ENCODE peak calls at places on chromosome 13, in seven cellular contexts. N is K562, L is mammary epithelial cell, Z is Caco-2, E is tibial artery, M is pancreas, H is fibroblast of lung. F is an unnamed sample.

GRCh38 chr13:113669231-113669870 is 2.3 kb downstream of the GRK1 start:
- DNase-seq in L (no peak), N (no peak), Z (no peak), M (no peak), E (peak; percentile 48), H (no peak), F (peak; percentile 3)

GRCh38 chr13:46640843-46641242 is 87.9 kb downstream of the LRCH1 start:
- DNase-seq in H (peak; percentile 46), L (peak; percentile 78), N (no peak), Z (no peak), E (no peak), M (no peak), F (no peak)

GRCh38 chr13:19766637-19767036 is 16.1 kb downstream of the PSPC1 start:
- DNase-seq in E (no peak), H (no peak), L (no peak), Z (no peak), M (no peak), N (no peak), F (no peak)

GRCh38 chr13:43003729-43004128 is 11.7 kb upstream of the EPSTI1 start:
- DNase-seq in Z (no peak), L (no peak), M (no peak), E (no peak), N (no peak), H (no peak), F (no peak)

GRCh38 chr13:29543230-29544215 is 52.0 kb downstream of the SLC7A1 start:
- DNase-seq in H (peak; percentile 79), E (no peak), L (peak; percentile 4), N (no peak), M (no peak), Z (peak; percentile 14), F (peak; percentile 29)

GRCh38 chr13:90237852-90238251 is 1109.6 kb upstream of the MIR17HG start:
- DNase-seq in Z (no peak), M (no peak), L (no peak), H (no peak), N (no peak), E (no peak), F (no peak)

GRCh38 chr13:94327318-94327717 is 152.2 kb downstream of the DCT start:
- DNase-seq in Z (no peak), H (peak; percentile 65), N (no peak), E (no peak), L (no peak), M (no peak), F (no peak)

GRCh38 chr13:107205318-107206112 is 637.6 kb upstream of the ARGLU1 start:
- DNase-seq in E (peak; percentile 70), N (peak; percentile 59), Z (peak; percentile 82), L (peak; percentile 19), M (peak; percentile 29), H (peak; percentile 45), F (peak; percentile 79)

GRCh38 chr13:30164141-30164540 is 143.2 kb downstream of the KATNAL1 start:
- DNase-seq in L (no peak), E (no peak), H (no peak), N (no peak), Z (no peak), M (no peak), F (no peak)

GRCh38 chr13:30364876-30365275 is 57.4 kb upstream of the UBE2L5 start:
- DNase-seq in E (no peak), H (peak; percentile 47), M (no peak), Z (no peak), N (no peak), L (no peak), F (no peak)

GRCh38 chr13:63910406-63910957 is 2494.8 kb upstream of the PCDH20 start:
- DNase-seq in H (peak; percentile 14), N (no peak), Z (peak; percentile 8), E (no peak), L (no peak), M (no peak), F (peak; percentile 18)

GRCh38 chr13:99975626-99976025 is 4.1 kb upstream of the ZIC5 start:
- DNase-seq in N (no peak), Z (no peak), H (no peak), L (no peak), E (no peak), M (no peak), F (no peak)
- H3K4me1 ChIP-seq in N (peaks cover 38% of the 10 kb centered on the region), Z (no peaks in the 10 kb centered on the region), H (no peaks in the 10 kb centered on the region), L (peaks cover 15% of the 10 kb centered on the region), E (peaks cover 22% of the 10 kb centered on the region), M (peaks cover 5% of the 10 kb centered on the region), F (no peaks in the 10 kb centered on the region)

GRCh38 chr13:23180711-23181110 is at the start of gene SGCG:
- DNase-seq in H (no peak), N (no peak), Z (no peak), E (no peak), M (no peak), L (no peak), F (no peak)

DNA sequence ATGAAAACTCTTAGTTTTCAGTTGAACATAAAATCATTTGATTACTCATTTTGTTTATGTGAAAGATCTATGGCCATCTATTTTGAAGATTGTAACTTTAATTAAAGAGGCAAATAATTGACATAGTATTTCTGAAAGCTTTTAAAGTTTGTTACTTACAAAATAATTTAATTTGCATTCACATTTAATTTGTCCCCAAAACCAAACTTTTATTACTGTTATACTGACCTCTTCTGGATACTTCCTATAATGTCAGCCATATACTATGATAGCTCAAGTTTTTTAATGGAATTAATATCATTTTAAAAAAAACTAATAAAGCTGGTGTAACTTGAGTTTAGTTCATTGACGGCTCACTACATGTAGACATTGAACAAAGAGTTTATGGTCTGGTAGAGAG is 4.9 kb upstream of the SGCG start:
- DNase-seq in E (no peak), L (no peak), N (no peak), M (no peak), Z (no peak), H (no peak), F (no peak)
- TF ChIP-seq CTCF in E (no peak), L (peak; percentile 17), N (no peak), M (no peak), Z (peak; percentile 27), H (no peak), F (no peak)

GRCh38 chr13:110407531-110407930 is 100.4 kb downstream of the COL4A2 start:
- DNase-seq in N (no peak), H (no peak), Z (no peak), M (no peak), L (no peak), E (no peak), F (no peak)

GRCh38 chr13:110408286-110408685 is 101.2 kb downstream of the COL4A2 start:
- DNase-seq in M (no peak), E (no peak), N (no peak), H (peak; percentile 41), L (no peak), Z (no peak), F (no peak)

GRCh38 chr13:110409581-110409992 is 102.5 kb downstream of the COL4A2 start:
- DNase-seq in E (peak; percentile 83), Z (no peak), N (no peak), M (no peak), L (peak; percentile 66), H (peak; percentile 93), F (no peak)

GRCh38 chr13:110405597-110406450 is 98.7 kb downstream of the COL4A2 start:
- DNase-seq in H (peak; percentile 96), M (no peak), L (peak; percentile 35), E (no peak), N (no peak), Z (no peak), F (no peak)

GRCh38 chr13:110407021-110407420 is 99.9 kb downstream of the COL4A2 start:
- DNase-seq in Z (no peak), E (no peak), N (no peak), M (no peak), H (no peak), L (no peak), F (no peak)
- H3K4me1 ChIP-seq in Z (peaks cover 4% of the 10 kb centered on the region), E (peaks cover 70% of the 10 kb centered on the region), N (no peaks in the 10 kb centered on the region), M (no peaks in the 10 kb centered on the region), H (peaks cover 68% of the 10 kb centered on the region), L (peaks cover 39% of the 10 kb centered on the region), F (peaks cover 3% of the 10 kb centered on the region)

DNA sequence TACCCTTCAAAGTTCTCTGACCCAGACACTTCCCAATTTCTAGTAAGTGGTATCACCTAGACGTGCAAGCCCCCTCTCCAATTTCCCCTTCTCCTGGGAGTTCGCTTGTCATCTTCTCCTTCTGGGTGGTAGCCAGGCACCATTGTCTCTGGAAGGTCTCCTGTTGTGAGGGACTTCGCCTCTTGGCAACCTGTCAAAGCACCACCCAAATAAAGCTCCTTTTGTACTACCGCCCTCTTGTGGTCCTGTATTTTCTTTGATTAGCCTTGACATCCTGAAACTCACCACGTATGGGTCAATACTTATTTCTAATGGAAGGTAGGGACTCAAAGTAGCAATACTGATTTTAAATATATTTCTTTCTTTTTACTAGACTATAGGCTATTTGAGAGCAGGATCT is 8.2 kb downstream of the GPC5 start:
- DNase-seq in H (peak; percentile 33), M (no peak), E (no peak), N (peak; percentile 86), Z (peak; percentile 73), L (peak; percentile 21), F (peak; percentile 66)
- TF ChIP-seq CTCF in H (peak; percentile 50), M (no peak), E (no peak), N (no peak), Z (peak; percentile 62), L (peak; percentile 49), F (peak; percentile 79)

DNA sequence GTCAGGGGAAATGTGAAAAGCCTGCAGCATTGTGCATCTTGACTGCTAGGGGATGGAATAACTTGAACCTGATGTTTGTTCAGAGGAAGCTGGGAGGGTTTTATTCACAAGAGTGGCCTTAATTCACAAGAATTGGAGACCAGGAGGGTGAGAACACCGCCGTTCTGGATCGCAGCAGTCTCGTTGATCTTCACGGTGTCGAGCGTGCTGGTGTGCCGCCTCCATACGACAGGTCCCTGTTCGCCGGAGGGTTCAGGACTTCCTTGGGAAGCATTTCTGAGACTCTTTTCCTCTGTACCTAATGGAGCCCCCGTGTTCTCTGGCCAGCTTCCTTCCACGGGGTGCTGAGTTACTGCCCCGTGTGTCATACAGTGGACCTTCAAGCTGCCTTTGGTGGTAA is 66.9 kb downstream of the ARHGEF7 start:
- DNase-seq in Z (no peak), E (no peak), N (no peak), M (no peak), H (no peak), L (no peak), F (no peak)
- H3K4me1 ChIP-seq in Z (no peaks in the 10 kb centered on the region), E (peaks cover 46% of the 10 kb centered on the region), N (no peaks in the 10 kb centered on the region), M (peaks cover 9% of the 10 kb centered on the region), H (peaks cover 15% of the 10 kb centered on the region), L (peaks cover 11% of the 10 kb centered on the region), F (peaks cover 10% of the 10 kb centered on the region)

F was measured in BE2C.